ENCODE peak calls at places on chromosomes 13 and 19, in seven cellular contexts. T is neural progenitor cell; D is AG09319; N is fibroblast of the aortic adventitia; W is epithelial cell of esophagus; H is astrocyte of the spinal cord; Y is CD4-positive, alpha-beta T cell. P is an unnamed sample.

GRCh38 chr19:1113278-1113985 is 9.6 kb downstream of the GPX4 start:
- DNase-seq in T (peak; percentile 95), D (peak; percentile 84), N (peak; percentile 91), W (peak; percentile 92), H (peak; percentile 94), Y (peak; percentile 74), P (peak; percentile 97)

GRCh38 chr13:113551081-113552000 is 33.2 kb upstream of the TFDP1 start:
- DNase-seq in T (no peak), D (no peak), N (no peak), W (no peak), H (no peak), Y (no peak), P (no peak)

GRCh38 chr13:43546260-43546659 is 240.5 kb downstream of the ENOX1 start:
- DNase-seq in T (peak; percentile 5), D (no peak), N (peak; percentile 14), W (no peak), H (no peak), Y (no peak), P (no peak)

GRCh38 chr19:45889210-45889885 is 3.4 kb upstream of the IRF2BP1 start:
- DNase-seq in T (no peak), D (no peak), N (no peak), W (no peak), H (no peak), Y (no peak), P (no peak)

GRCh38 chr19:6593651-6594416 is 2.9 kb upstream of the CD70 start:
- DNase-seq in T (no peak), D (no peak), N (no peak), W (no peak), H (no peak), Y (no peak), P (no peak)

GRCh38 chr19:2171349-2172145 is 7.8 kb downstream of the DOT1L start:
- DNase-seq in T (peak; percentile 45), D (no peak), N (peak; percentile 23), W (no peak), H (no peak), Y (peak; percentile 39), P (peak; percentile 72)

GRCh38 chr19:13993554-13994308 is 12.4 kb downstream of the RFX1 start:
- DNase-seq in T (no peak), D (no peak), N (no peak), W (no peak), H (no peak), Y (no peak), P (peak; percentile 5)

GRCh38 chr19:9407827-9408226 is 27.5 kb downstream of the ZNF266 start:
- DNase-seq in T (no peak), D (no peak), N (no peak), W (no peak), H (no peak), Y (no peak), P (no peak)

GRCh38 chr13:98944336-98944735 is 33.5 kb downstream of the DOCK9 start:
- DNase-seq in T (no peak), D (no peak), N (peak; percentile 21), W (peak; percentile 20), H (no peak), Y (no peak), P (no peak)

GRCh38 chr13:109622006-109622405 is 164.4 kb downstream of the IRS2 start:
- DNase-seq in T (no peak), D (no peak), N (no peak), W (no peak), H (no peak), Y (no peak), P (no peak)

GRCh38 chr13:109938255-109938936 is 152.0 kb upstream of the IRS2 start:
- DNase-seq in T (no peak), D (no peak), N (peak; percentile 79), W (peak; percentile 90), H (peak; percentile 71), Y (no peak), P (peak; percentile 72)

GRCh38 chr13:33204130-33204927 is 81.2 kb downstream of the STARD13 start:
- DNase-seq in T (no peak), D (peak; percentile 94), N (peak; percentile 95), W (no peak), H (peak; percentile 91), Y (no peak), P (peak; percentile 70)

GRCh38 chr13:31431722-31432137 is 232.0 kb downstream of the B3GLCT start:
- DNase-seq in T (peak; percentile 67), D (no peak), N (peak; percentile 77), W (peak; percentile 53), H (peak; percentile 26), Y (peak; percentile 7), P (peak; percentile 60)

DNA sequence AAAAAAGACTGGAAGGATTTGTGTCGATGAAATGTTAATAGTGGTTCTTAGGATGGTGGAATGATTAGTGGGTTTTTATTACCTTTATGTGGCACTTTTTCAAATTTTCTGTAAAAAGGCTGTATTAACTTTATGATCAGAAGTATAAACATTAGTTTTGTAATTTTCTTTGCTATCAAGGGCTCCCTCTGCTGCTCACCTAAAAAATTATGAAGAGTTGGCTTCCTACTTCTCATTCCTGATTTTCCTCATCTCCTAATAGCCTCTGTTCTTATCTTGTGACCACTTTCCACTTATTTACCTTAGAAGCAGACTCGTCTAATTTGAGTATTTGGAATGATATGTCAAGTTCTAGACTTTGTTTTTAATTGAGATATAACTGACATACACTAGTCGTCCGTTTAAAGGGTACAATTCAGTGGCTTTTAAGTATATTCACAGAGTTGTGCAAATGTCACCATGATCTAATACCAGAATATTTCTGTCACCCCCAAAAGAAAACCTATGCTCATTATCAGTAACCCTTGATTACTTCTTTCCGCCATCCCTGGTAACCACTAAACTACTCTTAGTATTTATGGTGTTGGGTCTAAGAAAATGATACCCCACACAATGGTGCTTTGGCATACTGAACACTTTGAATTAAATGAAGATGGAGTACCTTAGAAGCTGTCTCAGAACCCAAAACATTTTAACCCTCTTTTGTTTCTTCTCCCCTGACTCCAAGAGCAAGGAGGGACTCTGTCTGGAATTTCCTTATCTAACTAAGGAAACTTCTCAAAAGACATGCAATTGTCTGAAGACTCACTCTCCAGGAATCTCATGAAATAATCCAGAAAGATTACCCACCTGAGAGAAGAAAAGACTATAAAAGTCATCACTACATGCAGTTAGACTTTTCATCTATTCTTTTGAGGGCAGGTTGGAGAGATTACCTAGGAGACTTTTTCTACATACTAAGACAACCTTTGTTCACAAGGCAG is 311.3 kb downstream of the DLEU7 start:
- DNase-seq in T (no peak), D (no peak), N (peak; percentile 78), W (peak; percentile 48), H (peak; percentile 69), Y (no peak), P (peak; percentile 38)
- TF ChIP-seq CTCF in T (peak; percentile 41), D (peak; percentile 52), N (peak; percentile 61), W (peak; percentile 63), H (peak; percentile 48), Y (peak; percentile 42), P (peak; percentile 49)

DNA sequence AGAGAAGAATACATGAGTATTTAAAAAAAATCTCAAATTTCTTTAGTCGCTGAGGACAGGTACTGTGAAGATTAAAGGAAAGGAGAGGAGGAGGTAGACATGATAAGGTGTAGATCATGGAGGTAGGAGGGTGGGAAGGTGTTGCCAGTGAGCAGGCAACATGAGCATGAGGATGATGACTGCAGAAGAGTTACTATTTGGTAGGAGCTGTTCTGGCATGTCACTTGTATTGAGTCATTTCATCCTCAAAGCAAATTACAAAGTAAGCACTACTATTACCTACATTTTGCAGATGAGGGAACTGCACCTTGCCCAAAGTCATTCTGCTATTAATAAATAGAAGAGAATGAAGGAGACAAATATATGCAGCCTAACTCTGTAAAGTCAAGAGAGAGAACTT is 435.8 kb upstream of the KLF12 start:
- DNase-seq in T (no peak), D (no peak), N (no peak), W (peak; percentile 85), H (no peak), Y (no peak), P (no peak)
- TF ChIP-seq CTCF in T (no peak), D (no peak), N (no peak), W (no peak), H (no peak), Y (no peak), P (no peak)

DNA sequence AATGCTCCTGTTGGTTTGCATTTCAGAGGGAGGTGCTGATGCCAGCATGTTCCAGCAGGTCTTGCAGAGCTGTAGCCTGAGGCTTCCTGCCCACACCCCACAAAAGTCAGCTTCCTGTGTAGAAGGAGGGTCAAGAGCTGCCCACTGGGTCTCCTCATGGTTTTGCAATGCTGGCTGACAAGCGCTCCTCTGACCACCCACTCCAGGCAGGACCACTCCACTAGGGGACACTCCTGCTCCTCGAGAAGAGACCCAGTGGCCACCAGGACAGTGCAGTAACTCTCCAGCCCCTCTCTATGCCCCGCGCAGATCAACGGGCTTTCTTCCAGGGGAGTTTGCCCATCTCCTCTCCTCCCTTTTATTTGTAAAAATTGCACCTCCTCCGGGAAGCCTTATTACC is 72.9 kb upstream of the UQCRFS1 start:
- DNase-seq in T (peak; percentile 76), D (no peak), N (no peak), W (peak; percentile 1), H (no peak), Y (no peak), P (no peak)
- TF ChIP-seq CTCF in T (peak; percentile 70), D (peak; percentile 11), N (no peak), W (no peak), H (no peak), Y (no peak), P (peak; percentile 24)

DNA sequence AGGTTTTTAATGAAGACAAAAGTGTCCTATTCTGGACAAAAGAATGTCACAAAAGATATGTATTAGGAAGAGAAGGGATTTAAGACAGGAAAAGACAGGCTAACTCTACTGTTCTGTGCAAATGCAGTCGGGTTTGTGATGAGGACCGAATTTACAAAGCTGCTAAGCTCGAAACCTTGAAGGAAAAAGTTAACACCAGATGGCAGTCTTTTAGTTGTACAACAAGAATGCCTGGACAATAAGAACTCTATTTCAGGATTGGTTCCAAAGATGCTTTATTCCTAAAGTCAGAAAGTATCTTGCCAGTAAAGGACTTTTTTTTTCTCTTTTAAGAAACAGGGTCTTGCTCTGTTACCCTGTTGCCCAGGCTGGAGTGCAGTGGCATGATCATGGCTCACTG is 51.1 kb downstream of the HS6ST3 start:
- DNase-seq in T (peak; percentile 67), D (no peak), N (peak; percentile 63), W (peak; percentile 61), H (peak; percentile 34), Y (no peak), P (peak; percentile 59)
- TF ChIP-seq CTCF in T (peak; percentile 62), D (no peak), N (peak; percentile 38), W (peak; percentile 51), H (peak; percentile 34), Y (no peak), P (peak; percentile 51)

GRCh38 chr13:70798385-70798784 is 690.1 kb upstream of the KLHL1 start:
- DNase-seq in T (no peak), D (no peak), N (no peak), W (no peak), H (no peak), Y (no peak), P (no peak)

GRCh38 chr13:70792121-70792520 is 683.9 kb upstream of the KLHL1 start:
- DNase-seq in T (peak; percentile 5), D (no peak), N (no peak), W (no peak), H (no peak), Y (no peak), P (no peak)

DNA sequence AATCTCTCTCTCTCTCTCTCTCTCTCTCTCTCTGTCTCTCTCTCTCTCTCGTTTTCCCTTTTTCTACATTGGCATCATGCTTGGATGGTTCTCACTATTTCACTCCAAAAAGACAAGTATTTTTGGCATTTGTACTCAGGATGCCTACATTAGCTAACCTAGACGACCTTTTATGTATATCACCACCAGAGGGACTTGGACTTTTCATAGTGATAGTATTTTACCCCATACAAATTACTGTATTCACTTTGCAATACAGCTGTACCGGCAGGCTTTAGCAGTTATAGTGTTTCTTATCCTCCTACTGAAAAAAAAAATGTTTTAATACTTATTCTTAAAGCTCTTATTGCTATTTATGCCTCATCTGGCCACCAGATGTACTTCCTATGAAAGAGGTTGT is 687.2 kb upstream of the KLHL1 start:
- DNase-seq in T (no peak), D (no peak), N (no peak), W (no peak), H (no peak), Y (no peak), P (no peak)
- TF ChIP-seq CTCF in T (peak; percentile 27), D (no peak), N (no peak), W (no peak), H (no peak), Y (no peak), P (no peak)